ENCODE peak calls at places on chromosomes 1 and 21, in four cellular contexts. One of them, this sample, is unnamed.

GRCh38 chr1:30196457-30196856 is 526.9 kb downstream of the MATN1 start:
- DNase-seq in RWPE1: no peak
- DNase-seq in HuH-7.5: no peak
- DNase-seq in T-cell: no peak
- DNase-seq in this sample: no peak

GRCh38 chr1:34973326-34973725 is 11.8 kb downstream of the TMEM35B start:
- DNase-seq in T-cell: no peak
- DNase-seq in RWPE1: no peak
- DNase-seq in HuH-7.5: no peak
- DNase-seq in this sample: no peak

GRCh38 chr1:25253911-25254310 is 6.7 kb upstream of the RSRP1 start:
- DNase-seq in RWPE1: no peak
- DNase-seq in T-cell: no peak
- DNase-seq in HuH-7.5: no peak
- DNase-seq in this sample: no peak

GRCh38 chr1:58406296-58407071 is 140.0 kb downstream of the OMA1 start:
- DNase-seq in T-cell: no peak
- DNase-seq in RWPE1: no peak
- DNase-seq in HuH-7.5: no peak
- DNase-seq in this sample: no peak

GRCh38 chr1:76186617-76187016 is 112.1 kb downstream of the ST6GALNAC3 start:
- DNase-seq in T-cell: no peak
- DNase-seq in RWPE1: no peak
- DNase-seq in HuH-7.5: no peak
- DNase-seq in this sample: no peak

GRCh38 chr1:9126511-9126910 is 2.4 kb downstream of the GPR157 start:
- DNase-seq in RWPE1: peak
- DNase-seq in T-cell: no peak
- DNase-seq in HuH-7.5: no peak
- DNase-seq in this sample: no peak

GRCh38 chr21:35504277-35504676 is 455.2 kb upstream of the RUNX1 start:
- DNase-seq in HuH-7.5: no peak
- DNase-seq in RWPE1: no peak
- DNase-seq in T-cell: no peak
- DNase-seq in this sample: no peak

GRCh38 chr21:43645414-43645891 is 13.8 kb downstream of the HSF2BP start:
- DNase-seq in HuH-7.5: peak
- DNase-seq in T-cell: peak
- DNase-seq in RWPE1: peak
- DNase-seq in this sample: peak

GRCh38 chr1:212226467-212226866 is 58.7 kb upstream of the PPP2R5A start:
- DNase-seq in HuH-7.5: no peak
- DNase-seq in T-cell: no peak
- DNase-seq in RWPE1: no peak
- DNase-seq in this sample: no peak

GRCh38 chr1:91741301-91741700 is 144.7 kb downstream of the TGFBR3 start:
- DNase-seq in RWPE1: no peak
- DNase-seq in T-cell: no peak
- DNase-seq in HuH-7.5: no peak
- DNase-seq in this sample: no peak

GRCh38 chr1:172824199-172824598 is 165.3 kb downstream of the FASLG start:
- DNase-seq in HuH-7.5: no peak
- DNase-seq in RWPE1: no peak
- DNase-seq in T-cell: no peak
- DNase-seq in this sample: no peak

GRCh38 chr1:248373761-248374160 is 1.8 kb upstream of the OR2T6 start:
- DNase-seq in T-cell: no peak
- DNase-seq in RWPE1: no peak
- DNase-seq in HuH-7.5: no peak
- DNase-seq in this sample: no peak

GRCh38 chr21:41777934-41778815 is 11.3 kb upstream of the RIPK4 start:
- DNase-seq in T-cell: no peak
- DNase-seq in HuH-7.5: peak
- DNase-seq in RWPE1: peak
- DNase-seq in this sample: peak

GRCh38 chr1:75811211-75811981 is 14.7 kb downstream of the MSH4 start:
- DNase-seq in T-cell: no peak
- DNase-seq in HuH-7.5: no peak
- DNase-seq in RWPE1: no peak
- DNase-seq in this sample: no peak

GRCh38 chr1:7298749-7299151 is 472.3 kb upstream of the VAMP3 start:
- DNase-seq in T-cell: no peak
- DNase-seq in HuH-7.5: no peak
- DNase-seq in RWPE1: peak
- DNase-seq in this sample: no peak

GRCh38 chr1:37947364-37947763 is 511 bp upstream of the INPP5B start:
- DNase-seq in T-cell: no peak
- DNase-seq in RWPE1: no peak
- DNase-seq in HuH-7.5: no peak
- DNase-seq in this sample: no peak

GRCh38 chr1:183907106-183907505 is 102.2 kb downstream of the RGL1 start:
- DNase-seq in RWPE1: no peak
- DNase-seq in T-cell: no peak
- DNase-seq in HuH-7.5: no peak
- DNase-seq in this sample: no peak

GRCh38 chr1:242546849-242547724 is 22.6 kb upstream of the PLD5 start:
- DNase-seq in RWPE1: no peak
- DNase-seq in T-cell: no peak
- DNase-seq in HuH-7.5: no peak
- DNase-seq in this sample: no peak

GRCh38 chr1:39877231-39877778 is 6.0 kb downstream of the TRIT1 start:
- DNase-seq in T-cell: no peak
- DNase-seq in RWPE1: no peak
- DNase-seq in HuH-7.5: no peak
- DNase-seq in this sample: no peak

GRCh38 chr1:116331523-116331922 is 41.5 kb upstream of the ATP1A1 start:
- DNase-seq in RWPE1: no peak
- DNase-seq in T-cell: no peak
- DNase-seq in HuH-7.5: no peak
- DNase-seq in this sample: no peak

GRCh38 chr1:197065549-197065948 is 1.5 kb downstream of the F13B start:
- DNase-seq in T-cell: no peak
- DNase-seq in RWPE1: no peak
- DNase-seq in HuH-7.5: no peak
- DNase-seq in this sample: no peak

GRCh38 chr1:85240174-85240601 is 19.3 kb downstream of the C1orf52 start:
- DNase-seq in T-cell: no peak
- DNase-seq in HuH-7.5: no peak
- DNase-seq in RWPE1: peak
- DNase-seq in this sample: no peak

GRCh38 chr1:83064589-83065242 is 934.2 kb downstream of the TTLL7 start:
- DNase-seq in T-cell: no peak
- DNase-seq in RWPE1: no peak
- DNase-seq in HuH-7.5: no peak
- DNase-seq in this sample: no peak

GRCh38 chr1:94640125-94640524 is 98.6 kb upstream of the F3 start:
- DNase-seq in T-cell: no peak
- DNase-seq in HuH-7.5: no peak
- DNase-seq in RWPE1: no peak
- DNase-seq in this sample: no peak

GRCh38 chr1:147580200-147580557 is 38.9 kb downstream of the BCL9 start:
- DNase-seq in T-cell: no peak
- DNase-seq in RWPE1: no peak
- DNase-seq in HuH-7.5: no peak
- DNase-seq in this sample: no peak

GRCh38 chr1:69312055-69312732 is 255.5 kb upstream of the LRRC7 start:
- DNase-seq in T-cell: no peak
- DNase-seq in HuH-7.5: no peak
- DNase-seq in RWPE1: no peak
- DNase-seq in this sample: no peak

GRCh38 chr1:202698276-202698675 is 12.0 kb downstream of the SYT2 start:
- DNase-seq in T-cell: no peak
- DNase-seq in RWPE1: no peak
- DNase-seq in HuH-7.5: no peak
- DNase-seq in this sample: no peak

GRCh38 chr1:18256318-18257235 is 149.0 kb downstream of the IGSF21 start:
- DNase-seq in HuH-7.5: peak
- DNase-seq in RWPE1: peak
- DNase-seq in T-cell: no peak
- DNase-seq in this sample: peak

GRCh38 chr1:100622037-100622436 is 84.1 kb downstream of the GPR88 start:
- DNase-seq in T-cell: no peak
- DNase-seq in RWPE1: peak
- DNase-seq in HuH-7.5: no peak
- DNase-seq in this sample: no peak

This sample was measured in BE2C.